ENCODE peak calls at places on chromosomes 2 and 18, in eight cellular contexts. J, B, M, O, N, U, P and G are unnamed samples.

GRCh38 chr2:168802825-168803726 is 639 bp downstream of the NOSTRIN start:
- DNase-seq in J (no peak), B (peak), M (no peak), O (no peak), N (no peak), U (no peak), P (no peak), G (no peak)

GRCh38 chr18:38497281-38497680 is 931.7 kb upstream of the CELF4 start:
- DNase-seq in J (no peak), B (no peak), M (no peak), O (no peak), N (no peak), U (no peak), P (no peak), G (no peak)

GRCh38 chr2:172107690-172108586 is 5.2 kb upstream of the DLX2 start:
- DNase-seq in J (no peak), B (no peak), M (peak), O (no peak), N (no peak), U (peak), P (no peak), G (no peak)

GRCh38 chr18:39053569-39053968 is 1488.0 kb upstream of the CELF4 start:
- DNase-seq in J (no peak), B (no peak), M (no peak), O (no peak), N (peak), U (no peak), P (no peak), G (no peak)

GRCh38 chr2:172179045-172179742 is 76.5 kb upstream of the DLX2 start:
- DNase-seq in J (no peak), B (no peak), M (no peak), O (no peak), N (no peak), U (peak), P (no peak), G (no peak)

GRCh38 chr18:57480724-57481123 is 45.5 kb downstream of the ONECUT2 start:
- DNase-seq in J (no peak), B (no peak), M (no peak), O (no peak), N (no peak), U (no peak), P (no peak), G (no peak)

GRCh38 chr2:101230541-101230993 is 22.1 kb upstream of the CNOT11 start:
- DNase-seq in J (no peak), B (no peak), M (no peak), O (no peak), N (no peak), U (peak), P (peak), G (no peak)

GRCh38 chr2:201414099-201415023 is 36.9 kb downstream of the TRAK2 start:
- DNase-seq in J (no peak), B (no peak), M (no peak), O (peak), N (peak), U (peak), P (peak), G (no peak)

GRCh38 chr2:132923787-132924186 is 253.8 kb upstream of the LYPD1 start:
- DNase-seq in J (peak), B (no peak), M (no peak), O (no peak), N (peak), U (peak), P (peak), G (peak)

GRCh38 chr2:96205238-96205637 is 3.4 kb downstream of the STARD7 start:
- DNase-seq in J (no peak), B (no peak), M (no peak), O (no peak), N (peak), U (peak), P (peak), G (no peak)

GRCh38 chr2:175207741-175208438 is 26.4 kb upstream of the ATP5MC3 start:
- DNase-seq in J (peak), B (peak), M (no peak), O (no peak), N (peak), U (no peak), P (no peak), G (no peak)

GRCh38 chr2:178870703-178871102 is 63.5 kb upstream of the TTN start:
- DNase-seq in J (no peak), B (no peak), M (no peak), O (no peak), N (peak), U (peak), P (peak), G (no peak)

GRCh38 chr2:178877874-178878273 is 70.7 kb upstream of the TTN start:
- DNase-seq in J (no peak), B (no peak), M (no peak), O (no peak), N (no peak), U (no peak), P (no peak), G (no peak)

GRCh38 chr2:178871536-178871935 is 64.3 kb upstream of the TTN start:
- DNase-seq in J (no peak), B (no peak), M (no peak), O (no peak), N (no peak), U (no peak), P (no peak), G (no peak)

GRCh38 chr2:178874529-178875240 is 67.5 kb upstream of the TTN start:
- DNase-seq in J (no peak), B (peak), M (no peak), O (no peak), N (no peak), U (no peak), P (peak), G (no peak)

DNA sequence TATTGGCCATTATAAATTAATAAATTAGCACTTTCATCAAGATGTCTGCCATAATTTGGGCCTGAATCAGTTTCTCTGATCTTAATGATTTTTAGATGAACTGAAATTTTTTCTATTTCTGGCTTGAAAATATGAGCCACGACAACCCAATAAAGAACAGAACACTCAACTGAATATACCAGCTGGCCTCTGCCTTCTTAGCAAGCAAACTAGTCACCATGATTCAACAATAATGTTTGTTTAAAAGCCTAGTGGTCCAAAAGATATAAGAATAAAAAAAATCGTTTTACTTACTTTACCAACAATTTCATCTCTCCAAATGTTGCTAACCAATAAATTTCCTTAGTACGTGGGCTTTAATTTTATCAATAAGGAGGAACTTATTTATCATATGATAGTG is 66.7 kb upstream of the TTN start:
- DNase-seq in J (no peak), B (no peak), M (no peak), O (no peak), N (no peak), U (no peak), P (no peak), G (no peak)
- H3K4me3 ChIP-seq in J (no peak), B (no peak), M (no peak), O (no peak), N (no peak), U (no peak), P (no peak), G (no peak)

DNA sequence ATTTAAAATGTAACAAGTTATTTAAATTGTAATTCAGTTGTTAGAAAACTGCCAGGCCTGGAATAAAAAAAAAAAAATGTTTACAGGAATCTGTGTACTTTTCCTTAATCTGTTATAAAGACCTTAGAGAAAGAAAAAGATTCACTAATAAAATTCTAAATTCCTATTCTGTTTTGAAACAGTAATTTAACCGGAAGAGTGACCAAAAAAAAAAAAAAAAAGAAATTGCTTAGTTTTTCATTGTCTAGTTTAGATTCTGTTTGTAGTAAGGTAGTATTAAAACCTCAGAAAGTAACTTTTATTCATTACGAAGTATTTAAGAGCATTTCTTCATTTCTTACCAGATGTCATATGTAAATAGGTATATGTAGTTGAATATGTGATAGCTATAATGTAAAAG is 2.5 kb downstream of the REL start:
- DNase-seq in J (no peak), B (no peak), M (no peak), O (no peak), N (no peak), U (no peak), P (no peak), G (no peak)
- H3K4me3 ChIP-seq in J (no peak), B (no peak), M (no peak), O (peak), N (no peak), U (peak), P (peak), G (no peak)

DNA sequence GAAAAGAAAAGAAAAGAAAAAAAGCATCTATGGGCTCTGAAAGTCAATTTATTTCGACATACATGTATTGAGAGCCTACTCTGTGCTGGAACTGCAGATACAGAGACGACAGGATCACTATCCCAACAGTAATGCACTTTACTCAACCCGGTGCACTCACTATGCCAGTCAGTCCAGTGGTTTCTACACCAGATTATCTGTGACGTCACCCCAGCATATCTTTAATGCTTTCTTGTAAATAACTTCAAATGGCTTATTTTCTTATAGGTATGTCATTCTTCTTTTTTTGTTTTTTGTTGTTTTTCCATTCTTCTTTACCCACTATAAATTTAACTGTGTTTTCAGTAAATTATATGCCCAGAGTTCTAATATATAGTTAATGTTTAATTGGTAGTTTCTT is 800.0 kb upstream of the FANCL start:
- DNase-seq in J (no peak), B (no peak), M (no peak), O (no peak), N (no peak), U (no peak), P (no peak), G (no peak)
- H3K4me3 ChIP-seq in J (no peak), B (no peak), M (no peak), O (no peak), N (no peak), U (no peak), P (no peak), G (no peak)

GRCh38 chr2:771538-771937 is 94.3 kb upstream of the TMEM18 start:
- DNase-seq in J (no peak), B (no peak), M (no peak), O (no peak), N (no peak), U (no peak), P (no peak), G (no peak)

GRCh38 chr2:776038-776437 is 98.8 kb upstream of the TMEM18 start:
- DNase-seq in J (no peak), B (no peak), M (no peak), O (no peak), N (no peak), U (no peak), P (no peak), G (no peak)

GRCh38 chr2:774436-774835 is 97.2 kb upstream of the TMEM18 start:
- DNase-seq in J (no peak), B (no peak), M (peak), O (no peak), N (no peak), U (no peak), P (no peak), G (no peak)

GRCh38 chr2:770776-771175 is 93.6 kb upstream of the TMEM18 start:
- DNase-seq in J (no peak), B (no peak), M (no peak), O (no peak), N (no peak), U (no peak), P (no peak), G (no peak)

DNA sequence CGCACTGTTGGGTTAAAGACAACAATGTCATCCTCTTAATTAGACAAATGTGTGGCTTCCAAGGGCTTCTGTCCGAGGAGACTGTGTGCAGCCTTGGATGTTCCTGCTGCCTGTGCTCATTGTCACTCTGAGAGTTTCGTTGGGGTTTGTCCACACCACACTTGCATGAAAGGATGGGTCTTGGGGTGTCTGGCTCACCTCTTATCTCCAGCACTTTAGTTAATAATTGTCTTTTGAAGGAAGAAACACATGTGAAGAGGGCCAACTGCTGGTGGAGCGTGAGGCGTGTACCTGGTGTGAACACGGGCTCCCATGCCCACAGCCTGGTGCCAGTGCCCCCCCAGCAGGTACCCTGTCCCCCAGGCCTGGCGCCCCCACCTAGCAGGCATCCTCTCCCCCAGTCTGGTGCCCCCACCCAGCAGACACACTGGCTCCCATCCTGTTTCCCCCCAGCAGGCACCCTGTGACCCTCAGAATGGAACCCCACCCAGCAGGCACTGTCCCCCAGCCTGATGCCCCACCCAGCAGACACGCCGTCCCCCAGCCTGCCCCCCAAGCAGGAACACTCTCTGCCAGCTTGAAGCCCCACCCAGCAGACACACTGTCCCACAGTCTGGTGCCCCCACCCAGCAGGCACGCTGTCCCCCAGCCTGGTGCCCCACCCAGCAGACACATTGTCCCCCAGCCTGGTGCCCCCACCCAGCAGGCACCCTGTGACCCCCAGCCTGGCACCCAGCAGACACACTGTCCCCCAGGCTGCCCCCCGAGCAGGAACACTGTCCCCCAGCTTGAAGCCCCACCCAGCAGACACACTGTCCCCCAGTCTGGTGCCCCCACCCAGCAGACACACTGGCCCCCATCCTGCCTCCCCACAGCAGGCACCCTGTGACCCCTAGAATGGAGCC is 96.3 kb upstream of the TMEM18 start:
- DNase-seq in J (no peak), B (no peak), M (no peak), O (no peak), N (no peak), U (no peak), P (no peak), G (no peak)
- H3K4me3 ChIP-seq in J (no peak), B (no peak), M (no peak), O (no peak), N (no peak), U (no peak), P (no peak), G (no peak)

DNA sequence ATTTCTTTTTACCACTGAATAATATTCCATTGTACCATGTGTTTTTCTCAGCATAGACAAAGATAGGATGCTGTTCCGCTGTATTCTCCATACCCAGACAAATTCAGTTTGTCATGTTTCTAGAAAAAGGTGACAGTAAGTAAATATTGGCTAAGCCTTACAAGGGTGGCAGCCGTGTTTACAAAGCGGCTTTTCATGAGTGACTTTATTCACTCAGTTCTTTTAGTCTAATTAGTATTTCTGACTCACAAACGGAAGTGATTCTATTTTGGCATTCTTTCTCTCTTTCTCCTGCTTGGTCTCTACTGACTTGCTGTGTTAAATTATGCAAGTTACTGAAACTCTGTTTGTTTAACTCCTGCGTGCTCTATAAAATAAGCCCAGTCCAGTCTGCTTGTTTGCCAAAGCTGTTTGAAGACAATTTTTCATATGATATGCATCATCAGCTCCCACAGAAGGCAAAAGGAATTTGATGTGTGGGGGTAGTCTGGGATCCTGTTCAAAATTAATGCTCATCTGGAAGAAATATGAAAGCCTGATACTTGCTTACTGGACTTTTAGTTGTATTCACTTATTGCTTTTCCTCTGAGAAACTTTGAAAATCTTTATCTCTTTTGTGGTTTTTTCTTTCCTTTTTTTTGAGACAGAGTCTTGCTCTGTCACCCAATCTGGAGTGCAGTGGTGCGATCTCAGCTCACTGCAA is 2.3 kb upstream of the PLEKHH2 start:
- DNase-seq in J (no peak), B (no peak), M (no peak), O (no peak), N (peak), U (peak), P (peak), G (peak)
- H3K4me3 ChIP-seq in J (no peak), B (no peak), M (no peak), O (no peak), N (no peak), U (peak), P (peak), G (no peak)

GRCh38 chr2:230722207-230722606 is 9.6 kb downstream of the CAB39 start:
- DNase-seq in J (no peak), B (no peak), M (no peak), O (no peak), N (no peak), U (no peak), P (no peak), G (no peak)
- H3K4me3 ChIP-seq in J (no peak), B (no peak), M (no peak), O (no peak), N (no peak), U (peak), P (no peak), G (no peak)

GRCh38 chr18:56374005-56374655 is 264.3 kb downstream of the TXNL1 start:
- DNase-seq in J (no peak), B (no peak), M (no peak), O (no peak), N (peak), U (peak), P (peak), G (no peak)
- H3K4me3 ChIP-seq in J (no peak), B (no peak), M (no peak), O (no peak), N (no peak), U (no peak), P (no peak), G (no peak)